ENCODE peak calls at places on chromosomes 5 and 9, in seven cellular contexts. One of them, this sample, is unnamed.

GRCh38 chr5:82564963-82565362 is 286.8 kb upstream of the RPS23 start:
- DNase-seq in transverse colon: no peak
- DNase-seq in adrenal gland: no peak
- DNase-seq in uterus: no peak
- DNase-seq in IMR-90: no peak
- DNase-seq in Peyer's patch: no peak
- DNase-seq in spleen: no peak
- DNase-seq in this sample: no peak

GRCh38 chr9:130598188-130598587 is 18.8 kb downstream of the FUBP3 start:
- DNase-seq in uterus: no peak
- DNase-seq in Peyer's patch: no peak
- DNase-seq in IMR-90: no peak
- DNase-seq in transverse colon: no peak
- DNase-seq in adrenal gland: no peak
- DNase-seq in spleen: no peak
- DNase-seq in this sample: no peak

GRCh38 chr9:96491079-96491879 is 41.3 kb downstream of the HABP4 start:
- DNase-seq in adrenal gland: peak; percentile 40
- DNase-seq in uterus: no peak
- DNase-seq in transverse colon: no peak
- DNase-seq in Peyer's patch: no peak
- DNase-seq in IMR-90: peak; percentile 77
- DNase-seq in spleen: no peak
- DNase-seq in this sample: no peak

GRCh38 chr5:111596705-111597104 is 84.4 kb upstream of the STARD4 start:
- DNase-seq in IMR-90: no peak
- DNase-seq in Peyer's patch: no peak
- DNase-seq in adrenal gland: no peak
- DNase-seq in spleen: no peak
- DNase-seq in transverse colon: no peak
- DNase-seq in uterus: no peak
- DNase-seq in this sample: no peak

GRCh38 chr5:7321724-7322123 is 74.2 kb upstream of the ADCY2 start:
- DNase-seq in IMR-90: no peak
- DNase-seq in transverse colon: no peak
- DNase-seq in adrenal gland: no peak
- DNase-seq in uterus: no peak
- DNase-seq in spleen: no peak
- DNase-seq in Peyer's patch: no peak
- DNase-seq in this sample: no peak

GRCh38 chr5:136018814-136019777 is 9.7 kb upstream of the TGFBI start:
- DNase-seq in uterus: peak; percentile 87
- DNase-seq in spleen: no peak
- DNase-seq in Peyer's patch: peak; percentile 54
- DNase-seq in transverse colon: peak; percentile 33
- DNase-seq in IMR-90: peak; percentile 99
- DNase-seq in adrenal gland: no peak
- DNase-seq in this sample: no peak

GRCh38 chr9:95280745-95281144 is 36.8 kb downstream of the FANCC start:
- DNase-seq in spleen: no peak
- DNase-seq in IMR-90: no peak
- DNase-seq in uterus: no peak
- DNase-seq in Peyer's patch: no peak
- DNase-seq in adrenal gland: no peak
- DNase-seq in transverse colon: no peak
- DNase-seq in this sample: no peak

GRCh38 chr9:126390923-126391322 is 64.3 kb downstream of the MVB12B start:
- DNase-seq in spleen: no peak
- DNase-seq in IMR-90: no peak
- DNase-seq in Peyer's patch: no peak
- DNase-seq in adrenal gland: no peak
- DNase-seq in uterus: no peak
- DNase-seq in transverse colon: no peak
- DNase-seq in this sample: no peak

GRCh38 chr5:30279237-30279636 is 914.2 kb upstream of the CDH6 start:
- DNase-seq in transverse colon: no peak
- DNase-seq in Peyer's patch: no peak
- DNase-seq in spleen: no peak
- DNase-seq in adrenal gland: no peak
- DNase-seq in IMR-90: peak; percentile 4
- DNase-seq in uterus: no peak
- DNase-seq in this sample: no peak

GRCh38 chr9:28378236-28378635 is 805.0 kb upstream of the C9orf72 start:
- DNase-seq in IMR-90: no peak
- DNase-seq in spleen: no peak
- DNase-seq in transverse colon: no peak
- DNase-seq in uterus: no peak
- DNase-seq in Peyer's patch: no peak
- DNase-seq in adrenal gland: no peak
- DNase-seq in this sample: no peak

DNA sequence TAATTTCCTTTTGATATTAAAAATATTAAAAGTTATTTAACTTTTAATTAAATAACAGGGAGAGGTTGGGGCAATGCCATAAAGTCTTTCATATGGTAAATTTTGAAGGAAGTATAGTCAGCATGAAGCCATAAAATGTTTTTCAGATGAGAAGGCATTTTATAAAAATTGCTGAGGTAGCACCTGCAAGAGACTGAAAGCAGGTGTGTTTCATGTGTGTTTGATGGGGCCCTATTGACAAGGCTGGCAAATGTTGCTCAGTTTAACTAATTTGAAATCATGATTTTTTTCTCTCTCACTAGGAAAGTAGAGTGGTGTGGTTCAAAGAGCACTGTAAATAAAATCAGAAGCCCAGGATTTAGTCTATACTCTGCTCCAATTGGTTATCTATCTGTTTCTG is 805.8 kb upstream of the C9orf72 start:
- DNase-seq in adrenal gland: no peak
- DNase-seq in IMR-90: no peak
- DNase-seq in uterus: no peak
- DNase-seq in spleen: no peak
- DNase-seq in Peyer's patch: no peak
- DNase-seq in transverse colon: no peak
- DNase-seq in this sample: no peak
- H3K27ac ChIP-seq in adrenal gland: no peak overlapping the region
- H3K27ac ChIP-seq in IMR-90: no peak overlapping the region
- H3K27ac ChIP-seq in uterus: no peak overlapping the region
- H3K27ac ChIP-seq in spleen: no peak overlapping the region
- H3K27ac ChIP-seq in Peyer's patch: no peak overlapping the region
- H3K27ac ChIP-seq in transverse colon: no peak overlapping the region
- H3K27ac ChIP-seq in this sample: no peak overlapping the region

GRCh38 chr9:87712801-87713277 is 13.1 kb upstream of the CTSL start:
- DNase-seq in Peyer's patch: no peak
- DNase-seq in spleen: no peak
- DNase-seq in adrenal gland: no peak
- DNase-seq in IMR-90: no peak
- DNase-seq in transverse colon: no peak
- DNase-seq in uterus: no peak
- DNase-seq in this sample: no peak

GRCh38 chr9:87714819-87715218 is 11.1 kb upstream of the CTSL start:
- DNase-seq in Peyer's patch: peak; percentile 55
- DNase-seq in adrenal gland: no peak
- DNase-seq in IMR-90: peak; percentile 90
- DNase-seq in uterus: peak; percentile 80
- DNase-seq in spleen: no peak
- DNase-seq in transverse colon: peak; percentile 28
- DNase-seq in this sample: peak; percentile 82

GRCh38 chr9:87713990-87714335 is 12.0 kb upstream of the CTSL start:
- DNase-seq in uterus: no peak
- DNase-seq in spleen: no peak
- DNase-seq in Peyer's patch: no peak
- DNase-seq in adrenal gland: no peak
- DNase-seq in IMR-90: no peak
- DNase-seq in transverse colon: no peak
- DNase-seq in this sample: no peak

GRCh38 chr9:87711857-87712800 is 13.8 kb upstream of the CTSL start:
- DNase-seq in transverse colon: no peak
- DNase-seq in adrenal gland: no peak
- DNase-seq in Peyer's patch: no peak
- DNase-seq in IMR-90: peak; percentile 81
- DNase-seq in uterus: no peak
- DNase-seq in spleen: no peak
- DNase-seq in this sample: no peak

DNA sequence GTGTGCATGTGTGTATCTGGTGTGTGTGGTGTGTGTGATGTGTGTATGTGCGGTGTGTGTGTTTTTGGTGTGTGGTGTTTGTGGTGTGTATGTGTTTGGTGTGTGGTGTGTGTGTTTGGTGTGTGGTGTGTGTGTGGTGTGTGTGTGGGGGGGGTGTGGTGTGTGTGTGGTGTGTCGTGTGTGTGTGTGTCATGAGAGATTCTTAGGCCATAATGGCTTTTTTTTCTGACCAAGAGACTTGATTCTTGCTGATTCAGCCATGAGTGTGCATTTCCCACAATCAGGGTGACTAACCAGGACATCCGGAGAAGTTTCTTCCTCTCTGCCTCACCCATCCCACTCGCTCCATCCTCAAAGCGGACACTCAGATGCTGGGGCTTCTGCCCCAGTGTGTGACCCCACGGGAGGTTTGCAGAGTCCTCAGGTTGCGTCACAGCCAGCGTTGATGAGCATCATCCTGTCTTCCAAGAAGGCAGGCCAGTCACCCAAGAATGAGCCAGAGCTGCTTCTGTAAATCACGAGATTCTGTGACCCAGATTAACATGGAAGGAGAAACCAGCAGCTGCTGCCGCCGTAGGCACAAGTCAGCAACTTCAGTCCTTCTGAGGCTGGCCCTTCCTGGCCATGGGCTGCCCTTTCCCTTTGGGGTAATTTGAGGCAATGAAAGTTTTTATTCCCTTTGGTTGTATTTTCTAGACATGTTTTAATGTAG is 12.5 kb upstream of the CTSL start:
- DNase-seq in IMR-90: peak; percentile 99
- DNase-seq in adrenal gland: peak; percentile 51
- DNase-seq in transverse colon: peak; percentile 73
- DNase-seq in uterus: peak; percentile 92
- DNase-seq in Peyer's patch: peak; percentile 85
- DNase-seq in spleen: no peak
- DNase-seq in this sample: no peak
- TF ChIP-seq POLR2A in IMR-90: peak; percentile 84
- TF ChIP-seq POLR2A in adrenal gland: no peak
- TF ChIP-seq POLR2A in transverse colon: no peak
- TF ChIP-seq POLR2A in uterus: no peak
- TF ChIP-seq POLR2A in Peyer's patch: no peak
- TF ChIP-seq POLR2A in spleen: no peak
- TF ChIP-seq POLR2A in this sample: no peak

GRCh38 chr9:124045076-124045829 is 33.7 kb downstream of the LHX2 start:
- DNase-seq in adrenal gland: peak; percentile 86
- DNase-seq in spleen: peak; percentile 74
- DNase-seq in Peyer's patch: no peak
- DNase-seq in uterus: peak; percentile 47
- DNase-seq in IMR-90: peak; percentile 22
- DNase-seq in transverse colon: peak; percentile 29
- DNase-seq in this sample: peak; percentile 40
- H3K4me3 ChIP-seq in adrenal gland: peak overlapping the region; percentile 31
- H3K4me3 ChIP-seq in spleen: peak overlapping the region; percentile 59
- H3K4me3 ChIP-seq in Peyer's patch: peak overlapping the region; percentile 52
- H3K4me3 ChIP-seq in uterus: peak overlapping the region; percentile 33
- H3K4me3 ChIP-seq in IMR-90: peak overlapping the region; percentile 14
- H3K4me3 ChIP-seq in transverse colon: peak overlapping the region; percentile 47
- H3K4me3 ChIP-seq in this sample: peak overlapping the region; percentile 23

GRCh38 chr5:76790632-76791290 is 28.1 kb upstream of the F2RL1 start:
- DNase-seq in uterus: no peak
- DNase-seq in spleen: no peak
- DNase-seq in Peyer's patch: no peak
- DNase-seq in adrenal gland: peak; percentile 34
- DNase-seq in transverse colon: no peak
- DNase-seq in IMR-90: peak; percentile 100
- DNase-seq in this sample: no peak
- H3K27ac ChIP-seq in uterus: peak overlapping the region; percentile 42
- H3K27ac ChIP-seq in spleen: no peak overlapping the region
- H3K27ac ChIP-seq in Peyer's patch: peak overlapping the region; percentile 66
- H3K27ac ChIP-seq in adrenal gland: peak overlapping the region; percentile 10
- H3K27ac ChIP-seq in transverse colon: peak overlapping the region; percentile 60
- H3K27ac ChIP-seq in IMR-90: peak overlapping the region; percentile 74
- H3K27ac ChIP-seq in this sample: no peak overlapping the region

DNA sequence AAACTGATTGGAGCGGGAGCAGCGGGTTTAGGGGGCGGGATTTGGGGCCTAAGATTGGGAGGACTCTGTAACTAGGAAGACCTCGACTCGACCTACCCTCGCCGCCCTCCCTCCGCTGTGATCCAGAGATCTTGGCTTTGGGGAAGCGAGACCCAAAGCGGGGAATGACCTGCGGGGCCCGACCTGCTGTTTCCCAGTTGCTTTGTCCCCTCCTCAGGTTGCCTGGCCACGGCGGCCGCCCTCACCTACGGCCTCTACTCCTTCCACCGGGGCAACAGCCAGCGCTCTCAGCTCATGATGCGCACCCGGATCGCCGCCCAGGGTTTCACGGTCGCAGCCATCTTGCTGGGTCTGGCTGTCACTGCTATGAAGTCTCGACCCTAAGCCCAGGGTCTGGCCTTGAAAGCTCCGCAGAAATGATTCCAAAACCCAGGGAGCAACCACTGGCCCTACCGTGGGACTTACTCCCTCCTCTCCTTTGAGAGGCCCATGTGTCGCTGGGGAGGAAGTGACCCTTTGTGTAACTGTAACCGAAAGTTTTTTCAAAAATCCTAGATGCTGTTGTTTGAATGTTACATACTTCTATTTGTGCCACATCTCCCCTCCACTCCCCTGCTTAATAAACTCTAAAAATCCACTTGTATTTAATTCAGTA is 690 bp downstream of the HIGD2A start:
- DNase-seq in adrenal gland: no peak
- DNase-seq in spleen: peak; percentile 99
- DNase-seq in IMR-90: no peak
- DNase-seq in transverse colon: no peak
- DNase-seq in Peyer's patch: no peak
- DNase-seq in uterus: no peak
- DNase-seq in this sample: no peak
- TF ChIP-seq POLR2A in adrenal gland: peak; percentile 94
- TF ChIP-seq POLR2A in spleen: no peak
- TF ChIP-seq POLR2A in IMR-90: no peak
- TF ChIP-seq POLR2A in transverse colon: peak; percentile 96
- TF ChIP-seq POLR2A in Peyer's patch: peak; percentile 84
- TF ChIP-seq POLR2A in uterus: peak; percentile 69
- TF ChIP-seq POLR2A in this sample: peak; percentile 83

DNA sequence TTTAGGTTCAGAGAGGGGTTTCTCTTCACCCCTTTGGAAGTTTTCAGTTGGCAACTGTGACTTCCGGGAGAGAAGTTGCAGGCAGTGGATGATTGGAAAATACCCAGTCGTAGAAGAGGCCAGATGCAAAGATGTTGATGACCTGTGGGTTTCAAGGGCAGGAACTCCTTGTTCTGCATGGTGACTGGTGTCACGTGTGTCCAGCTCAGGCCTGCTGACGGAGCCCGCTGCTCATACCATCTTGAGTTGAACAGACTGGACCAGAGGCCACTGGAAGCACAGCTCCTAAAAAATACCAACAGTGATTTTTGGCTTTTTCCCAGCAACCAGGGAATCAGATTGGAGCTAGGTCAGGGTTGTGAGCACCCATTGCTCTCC is 243.9 kb upstream of the KLF4 start:
- DNase-seq in uterus: peak; percentile 64
- DNase-seq in adrenal gland: peak; percentile 73
- DNase-seq in spleen: no peak
- DNase-seq in Peyer's patch: peak; percentile 74
- DNase-seq in transverse colon: peak; percentile 28
- DNase-seq in IMR-90: no peak
- DNase-seq in this sample: no peak
- H3K4me3 ChIP-seq in uterus: peak overlapping the region; percentile 4
- H3K4me3 ChIP-seq in adrenal gland: no peak overlapping the region
- H3K4me3 ChIP-seq in spleen: peak overlapping the region; percentile 2
- H3K4me3 ChIP-seq in Peyer's patch: no peak overlapping the region
- H3K4me3 ChIP-seq in transverse colon: peak overlapping the region; percentile 24
- H3K4me3 ChIP-seq in IMR-90: peak overlapping the region; percentile 23
- H3K4me3 ChIP-seq in this sample: no peak overlapping the region

This sample was measured in prostate gland.